ENCODE peak calls at places on chromosome 3, in eight cellular contexts. T is suprapubic skin, Y is adrenal gland, I is ovary, H is heart left ventricle, C is stomach, U is lower leg skin, W is HCT116. R is an unnamed sample.

GRCh38 chr3:126348308-126348920 is 8.8 kb downstream of the KLF15 start:
- DNase-seq in T (peak; percentile 56), Y (no peak), I (peak; percentile 17), H (peak; percentile 9), C (no peak), U (no peak), W (no peak), R (no peak)

GRCh38 chr3:42780892-42781700 is 8.0 kb upstream of the CCDC13 start:
- DNase-seq in T (no peak), Y (no peak), I (no peak), H (no peak), C (no peak), U (peak; percentile 57), W (peak; percentile 54), R (no peak)

GRCh38 chr3:71723452-71724170 is 1.6 kb downstream of the EIF4E3 start:
- DNase-seq in T (no peak), Y (no peak), I (no peak), H (no peak), C (no peak), U (no peak), W (no peak), R (no peak)

GRCh38 chr3:197224034-197224444 is 74.4 kb downstream of the DLG1 start:
- DNase-seq in T (no peak), Y (no peak), I (no peak), H (no peak), C (no peak), U (no peak), W (peak; percentile 32), R (no peak)

GRCh38 chr3:22684739-22685138 is 518.4 kb upstream of the UBE2E2 start:
- DNase-seq in T (no peak), Y (no peak), I (no peak), H (no peak), C (no peak), U (no peak), W (no peak), R (no peak)

GRCh38 chr3:52019352-52020080 is 23.8 kb upstream of the RPL29 start:
- DNase-seq in T (no peak), Y (peak; percentile 48), I (peak; percentile 56), H (peak; percentile 83), C (no peak), U (no peak), W (no peak), R (no peak)

GRCh38 chr3:30124435-30125390 is 481.7 kb upstream of the TGFBR2 start:
- DNase-seq in T (no peak), Y (peak; percentile 14), I (no peak), H (peak; percentile 35), C (no peak), U (no peak), W (no peak), R (no peak)

GRCh38 chr3:33994568-33994967 is 196.1 kb downstream of the PDCD6IP start:
- DNase-seq in T (no peak), Y (no peak), I (no peak), H (no peak), C (no peak), U (no peak), W (no peak), R (no peak)

GRCh38 chr3:186506846-186507245 is 37.3 kb downstream of the CRYGS start:
- DNase-seq in T (no peak), Y (no peak), I (no peak), H (no peak), C (no peak), U (no peak), W (no peak), R (no peak)

GRCh38 chr3:172040078-172040975 is 949 bp downstream of the FNDC3B start:
- DNase-seq in T (peak; percentile 89), Y (peak; percentile 84), I (peak; percentile 88), H (peak; percentile 90), C (peak; percentile 87), U (peak; percentile 77), W (peak; percentile 39), R (peak; percentile 83)

DNA sequence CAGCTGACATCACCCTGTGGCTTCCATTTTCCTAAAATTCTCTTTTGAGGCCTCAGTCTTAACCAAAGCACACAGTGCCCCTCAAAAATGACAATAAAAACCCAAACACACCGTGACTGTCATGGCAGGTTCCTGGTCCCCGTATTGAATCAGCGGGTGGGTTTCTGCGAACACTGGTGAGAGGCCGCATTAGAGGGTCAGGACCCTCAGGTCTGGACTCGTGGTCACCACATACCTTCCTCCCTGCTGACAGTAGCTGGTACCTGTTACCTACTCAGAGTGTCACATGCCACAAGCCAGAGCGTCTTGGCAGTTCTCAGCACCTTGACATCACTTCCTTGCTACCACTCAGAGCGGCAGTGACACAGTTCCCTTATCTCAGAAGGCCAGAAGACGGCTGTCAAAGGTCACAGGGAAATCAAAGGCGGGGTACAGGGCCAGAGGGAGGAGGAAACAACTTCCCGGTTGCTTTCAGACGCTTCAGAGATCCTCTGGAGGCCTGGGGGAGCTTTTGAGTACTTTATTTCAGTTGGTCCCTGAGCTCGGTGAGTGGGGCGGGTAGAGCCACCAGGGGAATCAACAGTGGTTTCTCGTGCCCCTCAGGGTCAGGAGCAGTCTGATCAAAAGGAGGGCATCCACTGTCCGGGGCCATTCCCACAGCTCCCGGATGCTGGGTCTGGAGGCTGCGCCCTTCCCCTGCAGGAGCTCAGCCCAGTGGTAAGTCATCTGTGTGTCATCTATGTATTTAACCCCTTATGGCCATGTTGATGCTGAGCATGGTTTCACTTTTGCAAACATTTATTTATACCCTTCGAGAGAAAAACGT is at the start of the genes CCR5AS and CCRL2:
- DNase-seq in T (no peak), Y (peak; percentile 67), I (peak; percentile 45), H (peak; percentile 79), C (peak; percentile 84), U (peak; percentile 51), W (no peak), R (peak; percentile 93)
- TF ChIP-seq POLR2A in T (peak; percentile 38), Y (no peak), I (no peak), H (no peak), C (no peak), U (no peak), W (no peak), R (peak; percentile 94)

GRCh38 chr3:10219737-10220136 is 28.5 kb upstream of the TATDN2 start:
- DNase-seq in T (no peak), Y (no peak), I (no peak), H (no peak), C (no peak), U (no peak), W (no peak), R (no peak)

GRCh38 chr3:10224794-10225660 is 23.2 kb upstream of the TATDN2 start:
- DNase-seq in T (peak; percentile 84), Y (peak; percentile 86), I (peak; percentile 54), H (peak; percentile 70), C (peak; percentile 83), U (peak; percentile 64), W (peak; percentile 71), R (peak; percentile 77)

GRCh38 chr3:10228248-10228950 is 19.9 kb upstream of the TATDN2 start:
- DNase-seq in T (no peak), Y (no peak), I (no peak), H (no peak), C (no peak), U (no peak), W (no peak), R (no peak)

GRCh38 chr3:10226293-10226692 is 22.0 kb upstream of the TATDN2 start:
- DNase-seq in T (no peak), Y (no peak), I (no peak), H (no peak), C (no peak), U (no peak), W (no peak), R (no peak)

GRCh38 chr3:10223676-10224639 is 24.3 kb upstream of the TATDN2 start:
- DNase-seq in T (no peak), Y (no peak), I (no peak), H (no peak), C (peak; percentile 31), U (no peak), W (no peak), R (peak; percentile 84)
- H3K4me3 ChIP-seq in T (no peak overlapping the region), Y (no peak overlapping the region), I (no peak overlapping the region), H (no peak overlapping the region), C (no peak overlapping the region), U (no peak overlapping the region), W (no peak overlapping the region), R (no peak overlapping the region)

DNA sequence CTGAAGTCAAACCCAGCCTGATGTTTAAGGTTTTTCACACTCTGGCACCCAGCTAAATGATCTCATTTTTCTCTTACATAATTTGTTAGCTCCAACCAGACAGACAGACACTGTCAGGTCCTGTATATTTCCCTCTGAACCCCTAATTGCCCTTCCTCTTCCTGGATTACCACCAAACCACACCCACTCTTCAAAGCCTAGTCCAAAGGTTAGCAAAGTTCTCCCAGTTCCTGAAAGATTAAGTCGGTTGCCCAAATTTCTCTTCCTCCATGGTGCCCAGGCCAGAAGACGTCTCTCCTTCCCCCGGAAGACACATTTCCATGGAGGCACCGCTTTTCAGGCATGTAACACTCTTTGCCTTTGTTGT is 169.3 kb downstream of the FAM43A start:
- DNase-seq in T (no peak), Y (no peak), I (no peak), H (no peak), C (no peak), U (no peak), W (no peak), R (no peak)
- TF ChIP-seq CTCF in T (no peak), Y (no peak), I (no peak), H (no peak), C (no peak), U (no peak), W (no peak), R (no peak)

DNA sequence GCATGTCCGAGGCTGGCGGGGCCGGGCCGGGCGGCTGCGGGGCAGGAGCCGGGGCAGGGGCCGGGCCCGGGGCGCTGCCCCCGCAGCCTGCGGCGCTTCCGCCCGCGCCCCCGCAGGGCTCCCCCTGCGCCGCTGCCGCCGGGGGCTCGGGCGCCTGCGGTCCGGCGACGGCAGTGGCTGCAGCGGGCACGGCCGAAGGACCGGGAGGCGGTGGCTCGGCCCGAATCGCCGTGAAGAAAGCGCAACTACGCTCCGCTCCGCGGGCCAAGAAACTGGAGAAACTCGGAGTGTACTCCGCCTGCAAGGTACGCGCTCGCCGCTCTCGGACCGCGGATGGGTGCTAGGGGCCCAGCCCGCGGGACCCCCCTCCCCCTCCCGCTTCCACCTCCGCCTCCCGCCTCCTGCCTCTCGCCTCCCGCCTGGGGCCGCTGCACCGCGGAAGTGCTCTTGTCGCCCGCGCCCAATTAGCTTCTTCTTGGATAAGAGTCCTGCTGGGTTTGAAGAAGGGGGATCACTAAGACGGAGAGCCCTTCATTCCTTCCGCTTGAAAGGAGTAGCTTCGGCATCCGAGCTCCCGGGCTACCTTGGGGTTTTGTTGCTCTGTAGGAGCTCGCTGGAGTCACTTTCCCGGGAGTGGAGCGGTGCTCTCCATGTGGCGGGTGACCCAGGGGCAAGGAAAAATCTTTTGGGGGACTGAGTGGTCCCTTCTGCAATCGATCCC is 390 bp downstream of the KAT2B start:
- DNase-seq in T (peak; percentile 88), Y (peak; percentile 81), I (peak; percentile 83), H (peak; percentile 85), C (peak; percentile 75), U (peak; percentile 71), W (peak; percentile 34), R (peak; percentile 91)
- TF ChIP-seq POLR2A in T (peak; percentile 10), Y (no peak), I (peak; percentile 7), H (no peak), C (no peak), U (no peak), W (no peak), R (no peak)

GRCh38 chr3:147472846-147473245 is 63.7 kb downstream of the ZIC1 start:
- DNase-seq in T (no peak), Y (no peak), I (no peak), H (no peak), C (no peak), U (no peak), W (no peak), R (no peak)
- H3K4me3 ChIP-seq in T (no peak overlapping the region), Y (no peak overlapping the region), I (no peak overlapping the region), H (no peak overlapping the region), C (no peak overlapping the region), U (no peak overlapping the region), W (no peak overlapping the region), R (no peak overlapping the region)

GRCh38 chr3:64354956-64355355 is 129.7 kb upstream of the PRICKLE2 start:
- DNase-seq in T (no peak), Y (no peak), I (no peak), H (no peak), C (no peak), U (no peak), W (no peak), R (no peak)
- TF ChIP-seq CTCF in T (no peak), Y (no peak), I (no peak), H (no peak), C (no peak), U (no peak), W (no peak), R (no peak)